ENCODE peak calls at places on chromosomes 13 and 19, in eight cellular contexts. S is GM13976; U is LNCaP clone FGC; G is mesendoderm; C is neural progenitor cell; Z is CD4-positive, alpha-beta T cell; N is activated T-helper 1 cell treated with anti-CD3 and anti-CD28 coated beads, Interleukin-12 subunit alpha, Interleukin-12 subunit beta, Interleukin-2, Interleukin-4 antibody, amounts not matched to agents 30 ng/mL and 10 ng/mL and 1 ng/mL, durations not matched to agents 14 hours and 24 hours and 36 hours; Y is KG1. T is an unnamed sample.

GRCh38 chr13:63455938-63456337 is 2040.3 kb upstream of the PCDH20 start:
- DNase-seq in S (no peak), U (no peak), G (peak), C (peak), Z (no peak), N (no peak), Y (no peak), T (no peak)

GRCh38 chr19:39846176-39846677 is at the start of gene FBL:
- DNase-seq in S (peak), U (peak), G (peak), C (peak), Z (peak), N (peak), Y (peak), T (peak)

GRCh38 chr13:105817011-105817410 is 718.5 kb downstream of the EFNB2 start:
- DNase-seq in S (no peak), U (no peak), G (peak), C (peak), Z (no peak), N (no peak), Y (no peak), T (peak)

GRCh38 chr13:110185696-110186095 is 121.3 kb downstream of the COL4A1 start:
- DNase-seq in S (no peak), U (no peak), G (no peak), C (no peak), Z (no peak), N (no peak), Y (no peak), T (no peak)

GRCh38 chr13:44899967-44900366 is 89.3 kb downstream of the NUFIP1 start:
- DNase-seq in S (no peak), U (no peak), G (no peak), C (no peak), Z (no peak), N (no peak), Y (no peak), T (no peak)

GRCh38 chr19:44176590-44176989 is 11.7 kb downstream of the ZNF226 start:
- DNase-seq in S (no peak), U (no peak), G (peak), C (no peak), Z (no peak), N (no peak), Y (no peak), T (no peak)

GRCh38 chr19:11382898-11383705 is 1.0 kb downstream of the EPOR start:
- DNase-seq in S (peak), U (no peak), G (peak), C (peak), Z (peak), N (no peak), Y (peak), T (peak)

GRCh38 chr13:113954046-113954841 is 19.6 kb downstream of the C13orf46 start:
- DNase-seq in S (no peak), U (no peak), G (no peak), C (no peak), Z (no peak), N (no peak), Y (no peak), T (no peak)

GRCh38 chr13:46606915-46607413 is 54.0 kb downstream of the LRCH1 start:
- DNase-seq in S (no peak), U (no peak), G (peak), C (no peak), Z (no peak), N (no peak), Y (no peak), T (no peak)

GRCh38 chr19:5719274-5719960 is 529 bp downstream of the LONP1 start:
- DNase-seq in S (no peak), U (no peak), G (no peak), C (peak), Z (no peak), N (peak), Y (no peak), T (peak)

GRCh38 chr19:41321600-41322270 is 11.8 kb downstream of the CCDC97 start:
- DNase-seq in S (peak), U (no peak), G (peak), C (peak), Z (no peak), N (no peak), Y (no peak), T (peak)

GRCh38 chr13:44326961-44327360 is 46.7 kb upstream of the SERP2 start:
- DNase-seq in S (no peak), U (no peak), G (no peak), C (no peak), Z (no peak), N (no peak), Y (no peak), T (no peak)

GRCh38 chr19:51702103-51702753 is 9.1 kb downstream of the SPACA6 start:
- DNase-seq in S (no peak), U (no peak), G (peak), C (peak), Z (peak), N (no peak), Y (no peak), T (peak)

GRCh38 chr13:45492538-45492937 is 27.8 kb downstream of the COG3 start:
- DNase-seq in S (no peak), U (no peak), G (no peak), C (no peak), Z (no peak), N (no peak), Y (no peak), T (no peak)

GRCh38 chr19:39218230-39219007 is 14.4 kb upstream of the SYCN start:
- DNase-seq in S (no peak), U (no peak), G (no peak), C (no peak), Z (no peak), N (no peak), Y (no peak), T (no peak)

GRCh38 chr19:6187374-6187773 is 51.9 kb downstream of the ACSBG2 start:
- DNase-seq in S (no peak), U (no peak), G (no peak), C (no peak), Z (no peak), N (no peak), Y (no peak), T (no peak)

GRCh38 chr13:76903544-76904162 is 17.4 kb upstream of the KCTD12 start:
- DNase-seq in S (peak), U (peak), G (peak), C (peak), Z (peak), N (peak), Y (peak), T (peak)

GRCh38 chr19:1568320-1569019 is at the start of gene MEX3D:
- DNase-seq in S (peak), U (no peak), G (peak), C (peak), Z (peak), N (peak), Y (peak), T (peak)

GRCh38 chr13:102405499-102406079 is 3.7 kb upstream of the FGF14 start:
- DNase-seq in S (no peak), U (no peak), G (peak), C (peak), Z (no peak), N (no peak), Y (no peak), T (peak)

GRCh38 chr13:95441326-95441725 is 111.2 kb upstream of the CLDN10 start:
- DNase-seq in S (no peak), U (no peak), G (no peak), C (no peak), Z (no peak), N (no peak), Y (no peak), T (no peak)

GRCh38 chr19:48718711-48719231 is 754 bp downstream of the MAMSTR start:
- DNase-seq in S (no peak), U (no peak), G (peak), C (no peak), Z (no peak), N (no peak), Y (no peak), T (peak)

GRCh38 chr19:49335071-49335783 is at the start of gene CD37:
- DNase-seq in S (peak), U (no peak), G (no peak), C (no peak), Z (peak), N (peak), Y (peak), T (no peak)

GRCh38 chr19:49677901-49678674 is 1.0 kb downstream of the PRMT1 start:
- DNase-seq in S (peak), U (no peak), G (peak), C (peak), Z (peak), N (peak), Y (peak), T (peak)

GRCh38 chr19:53432088-53432661 is 391 bp downstream of the ZNF761 start:
- DNase-seq in S (peak), U (no peak), G (peak), C (peak), Z (no peak), N (no peak), Y (peak), T (peak)

GRCh38 chr13:95678967-95679366 is 2.0 kb downstream of the DNAJC3 start:
- DNase-seq in S (no peak), U (no peak), G (no peak), C (no peak), Z (no peak), N (no peak), Y (no peak), T (no peak)

GRCh38 chr19:29564574-29565005 is 38.8 kb downstream of the VSTM2B start:
- DNase-seq in S (no peak), U (no peak), G (peak), C (no peak), Z (no peak), N (no peak), Y (no peak), T (peak)

GRCh38 chr13:34750078-34750703 is 191.9 kb upstream of the NBEA start:
- DNase-seq in S (no peak), U (no peak), G (peak), C (peak), Z (no peak), N (no peak), Y (no peak), T (peak)

GRCh38 chr19:34269081-34269480 is 14.7 kb downstream of the GARRE1 start:
- DNase-seq in S (no peak), U (no peak), G (no peak), C (no peak), Z (no peak), N (no peak), Y (no peak), T (no peak)

T was measured in left kidney.